ENCODE peak calls at places on chromosome 15, in eight cellular contexts. N is A549, J is substantia nigra, R is right cardiac atrium, D is neuronal stem cell, P is left ventricle myocardium inferior, L is upper lobe of left lung, F is PC-9. M is an unnamed sample.

GRCh38 chr15:91289324-91289723 is 189.3 kb downstream of the SV2B start:
- DNase-seq in R (no peak), F (no peak), N (no peak), J (no peak), D (no peak), P (no peak), L (no peak), M (no peak)

GRCh38 chr15:68258684-68259083 is 18.9 kb upstream of the FEM1B start:
- DNase-seq in N (no peak), D (no peak), F (no peak), P (no peak), L (peak), R (no peak), J (no peak), M (no peak)

GRCh38 chr15:68224108-68224507 is 5.4 kb downstream of the CLN6 start:
- DNase-seq in D (no peak), L (no peak), F (no peak), R (no peak), P (no peak), J (no peak), N (no peak), M (no peak)

GRCh38 chr15:74725241-74725774 is at the start of gene CYP1A1:
- DNase-seq in R (peak), P (peak), L (peak), N (peak), F (peak), D (no peak), J (no peak), M (no peak)

GRCh38 chr15:63082366-63082765 is 39.3 kb upstream of the LACTB start:
- DNase-seq in R (no peak), N (no peak), L (no peak), P (no peak), F (no peak), J (no peak), D (no peak), M (no peak)

GRCh38 chr15:67824900-67825879 is at the start of gene SKOR1:
- DNase-seq in J (no peak), L (no peak), P (no peak), R (no peak), D (no peak), F (no peak), N (no peak), M (no peak)

GRCh38 chr15:40097968-40098476 is 10.7 kb downstream of the BMF start:
- DNase-seq in P (peak), N (no peak), R (peak), J (peak), L (peak), D (no peak), F (no peak), M (no peak)

GRCh38 chr15:66833372-66833771 is 131.3 kb downstream of the SMAD6 start:
- DNase-seq in D (no peak), P (no peak), N (no peak), R (no peak), J (no peak), F (no peak), L (no peak), M (no peak)

GRCh38 chr15:89122532-89123525 is 34.6 kb downstream of the ABHD2 start:
- DNase-seq in F (no peak), D (no peak), L (no peak), R (no peak), P (no peak), J (no peak), N (no peak), M (no peak)

GRCh38 chr15:73631915-73632669 is 1.1 kb downstream of the NPTN start:
- DNase-seq in R (no peak), D (no peak), L (peak), F (no peak), P (no peak), N (peak), J (no peak), M (no peak)

GRCh38 chr15:36885709-36886108 is 214.6 kb downstream of the MEIS2 start:
- DNase-seq in L (no peak), J (no peak), R (no peak), D (no peak), N (no peak), F (no peak), P (no peak), M (no peak)

GRCh38 chr15:51750942-51751686 is at the start of gene TMOD2:
- DNase-seq in L (peak), P (peak), N (peak), F (no peak), R (peak), D (peak), J (peak), M (no peak)

GRCh38 chr15:73941871-73942635 is 15.8 kb downstream of the LOXL1 start:
- DNase-seq in D (no peak), N (no peak), P (no peak), R (no peak), J (no peak), L (no peak), F (peak), M (no peak)

GRCh38 chr15:90478981-90479481 is 50.7 kb upstream of the CRTC3 start:
- DNase-seq in R (no peak), L (no peak), N (no peak), D (no peak), P (no peak), F (peak), J (no peak), M (peak)

GRCh38 chr15:67107014-67107812 is 41.8 kb downstream of the SMAD3 start:
- DNase-seq in F (peak), L (peak), R (peak), D (no peak), P (peak), N (peak), J (no peak), M (peak)

GRCh38 chr15:68230157-68231100 is 901 bp upstream of the CLN6 start:
- DNase-seq in F (no peak), P (no peak), R (no peak), L (no peak), N (no peak), D (no peak), J (peak), M (no peak)

GRCh38 chr15:35691176-35691761 is 145.3 kb upstream of the DPH6 start:
- DNase-seq in D (no peak), L (no peak), P (no peak), J (no peak), R (no peak), N (no peak), F (no peak), M (no peak)

GRCh38 chr15:88954431-88955277 is 41.5 kb upstream of the MFGE8 start:
- DNase-seq in L (no peak), P (peak), D (no peak), N (no peak), J (peak), F (no peak), R (peak), M (no peak)

DNA sequence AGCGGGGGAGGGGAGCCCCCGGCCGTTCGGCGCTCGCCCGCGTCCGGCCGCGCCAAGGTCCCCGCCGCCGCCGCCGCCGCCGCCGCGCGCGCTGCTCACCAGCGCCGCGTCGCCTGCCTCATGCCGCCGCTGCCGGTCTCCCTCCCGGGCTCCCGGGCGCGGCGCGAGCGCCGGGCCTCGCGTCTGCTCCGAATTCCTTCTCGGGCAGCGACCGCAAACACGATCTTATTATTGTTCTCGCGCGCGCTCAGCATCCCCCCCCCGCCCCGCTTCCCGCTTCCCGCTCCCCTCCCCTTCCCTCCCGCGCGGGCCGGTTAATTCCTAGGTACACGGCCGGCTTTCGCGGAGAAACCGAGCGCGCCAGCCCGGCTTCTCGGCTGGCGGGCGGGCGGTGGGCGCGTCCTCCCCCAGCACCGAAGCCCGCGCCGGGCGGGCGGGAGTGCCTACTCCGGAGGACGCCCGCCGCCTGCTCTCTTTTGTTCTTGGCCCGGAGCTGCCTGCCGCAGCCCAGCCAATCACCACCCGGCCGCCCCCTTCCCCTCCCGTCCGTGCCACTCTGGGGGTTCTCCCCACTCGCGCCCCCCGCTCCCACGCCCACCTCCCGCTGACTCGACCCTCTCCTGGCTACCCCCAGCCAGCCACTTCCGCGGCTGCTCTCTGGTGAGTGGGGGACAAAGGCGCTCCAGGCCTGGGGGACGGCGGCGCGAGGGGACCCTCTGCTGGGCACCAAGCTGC is at the start of gene HDGFL3:
- DNase-seq in R (peak), D (peak), L (peak), N (peak), J (peak), P (peak), F (no peak), M (no peak)
- H3K27ac ChIP-seq in R (peak), D (peak), L (peak), N (peak), J (peak), P (peak), F (no peak), M (peak)

GRCh38 chr15:92772626-92773244 is 117.2 kb upstream of the FAM174B start:
- DNase-seq in N (no peak), J (no peak), R (no peak), P (no peak), D (no peak), L (no peak), F (no peak), M (no peak)

GRCh38 chr15:92773340-92773739 is 117.8 kb upstream of the FAM174B start:
- DNase-seq in D (no peak), N (no peak), F (no peak), P (no peak), L (no peak), J (no peak), R (no peak), M (no peak)

GRCh38 chr15:92770641-92771040 is 115.1 kb upstream of the FAM174B start:
- DNase-seq in R (no peak), F (no peak), N (no peak), L (no peak), P (no peak), J (no peak), D (no peak), M (no peak)

GRCh38 chr15:92772061-92772460 is 116.5 kb upstream of the FAM174B start:
- DNase-seq in R (no peak), L (no peak), F (no peak), P (no peak), D (no peak), N (no peak), J (no peak), M (no peak)
- H3K27ac ChIP-seq in R (no peak), L (no peak), F (no peak), P (no peak), D (no peak), N (no peak), J (no peak), M (no peak)

GRCh38 chr15:25863067-25863967 is at the start of gene ATP10A:
- DNase-seq in F (no peak), L (no peak), J (no peak), D (peak), N (no peak), R (peak), P (peak), M (no peak)
- H3K27ac ChIP-seq in F (no peak), L (peak), J (no peak), D (no peak), N (peak), R (no peak), P (peak), M (no peak)

GRCh38 chr15:48533982-48534381 is 111.5 kb downstream of the FBN1 start:
- DNase-seq in F (no peak), P (no peak), D (no peak), L (no peak), J (no peak), R (no peak), N (no peak), M (no peak)
- H3K27ac ChIP-seq in F (no peak), P (no peak), D (no peak), L (no peak), J (no peak), R (no peak), N (no peak), M (no peak)

GRCh38 chr15:29681946-29682345 is 140.3 kb downstream of the TJP1 start:
- DNase-seq in D (no peak), J (no peak), F (no peak), N (no peak), R (no peak), L (no peak), P (no peak), M (no peak)

GRCh38 chr15:29680806-29681485 is 141.3 kb downstream of the TJP1 start:
- DNase-seq in P (no peak), D (no peak), J (no peak), R (no peak), F (no peak), N (no peak), L (no peak), M (no peak)

GRCh38 chr15:29682361-29682760 is 139.9 kb downstream of the TJP1 start:
- DNase-seq in D (no peak), N (no peak), R (no peak), P (no peak), L (no peak), F (no peak), J (no peak), M (no peak)

GRCh38 chr15:29681486-29681845 is 140.8 kb downstream of the TJP1 start:
- DNase-seq in P (no peak), R (no peak), L (no peak), N (no peak), D (no peak), J (no peak), F (no peak), M (no peak)

DNA sequence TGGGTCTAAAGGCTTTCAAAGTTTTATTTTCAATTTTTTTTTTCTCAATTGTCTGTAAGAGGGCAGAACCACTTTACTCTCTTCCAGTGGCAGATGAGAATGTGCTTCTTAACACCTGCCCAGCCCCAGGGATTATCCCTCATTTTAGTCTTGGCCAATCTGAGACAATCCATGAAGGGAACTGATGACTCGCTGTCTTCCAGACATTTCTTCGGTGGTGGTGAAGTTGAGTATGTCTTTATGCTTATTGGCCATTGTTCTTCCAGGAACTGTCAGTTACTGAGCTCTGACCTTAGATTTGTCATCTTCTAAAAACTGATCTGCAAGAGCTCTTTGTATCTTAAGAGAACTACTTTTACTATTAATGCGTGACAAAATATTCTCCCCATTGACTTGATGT is 139.5 kb downstream of the TJP1 start:
- DNase-seq in R (no peak), D (no peak), F (no peak), N (no peak), L (no peak), P (no peak), J (no peak), M (no peak)
- H3K27ac ChIP-seq in R (no peak), D (no peak), F (no peak), N (peak), L (no peak), P (no peak), J (no peak), M (no peak)

DNA sequence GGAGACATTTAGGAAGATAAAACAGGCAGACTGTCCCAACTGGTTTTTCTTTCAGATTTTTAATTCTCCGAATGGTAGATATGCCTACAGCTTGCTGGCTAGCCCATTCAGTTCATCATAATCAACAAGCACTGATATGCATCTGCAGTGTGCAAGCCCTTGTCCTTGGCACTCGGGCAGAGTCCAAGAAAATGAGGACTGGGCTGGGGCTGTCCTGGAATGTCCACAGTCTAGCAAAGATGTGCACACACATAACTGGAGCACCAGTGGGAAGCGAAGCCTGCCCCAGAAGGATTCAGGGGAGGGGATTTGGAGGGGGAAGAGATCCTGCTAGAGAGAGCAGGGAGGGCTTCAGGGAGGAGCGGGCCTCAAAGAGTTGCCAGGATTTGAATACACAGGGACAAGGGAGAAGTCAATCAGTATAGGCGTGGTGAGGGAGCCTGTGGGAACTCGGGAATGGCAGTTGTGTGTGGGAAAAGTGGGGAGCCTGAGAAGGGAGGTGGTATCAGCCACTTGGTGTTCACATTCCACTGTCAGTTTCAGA is 8.7 kb downstream of the FAH start:
- DNase-seq in N (no peak), F (no peak), D (no peak), R (no peak), L (no peak), J (no peak), P (no peak), M (no peak)
- H3K27ac ChIP-seq in N (peak), F (peak), D (no peak), R (no peak), L (peak), J (no peak), P (no peak), M (no peak)

GRCh38 chr15:49494842-49495241 is 71.8 kb downstream of the FGF7 start:
- DNase-seq in N (no peak), D (no peak), P (no peak), L (no peak), J (no peak), F (no peak), R (no peak), M (no peak)
- H3K27ac ChIP-seq in N (no peak), D (no peak), P (no peak), L (no peak), J (no peak), F (no peak), R (no peak), M (peak)